ENCODE peak calls at places on chromosomes 12 and 14, in nine cellular contexts. V is activated CD8-positive, alpha-beta memory T cell treated with anti-CD3 and anti-CD28 coated beads for 1 hour; W is activated T-helper 1 cell treated with anti-CD3 and anti-CD28 coated beads, Interleukin-12 subunit alpha, Interleukin-12 subunit beta, Interleukin-2, Interleukin-4 antibody, amounts not matched to agents 30 ng/mL and 10 ng/mL and 1 ng/mL, durations not matched to agents 14 hours and 24 hours and 36 hours; B is stimulated activated CD4-positive, alpha-beta T cell treated with anti-CD3 and anti-CD28 coated beads, Interleukin-15, amount 100 ng/mL, for 1 hour; U is omental fat pad; P is COR-L47; C is GM12878; M is renal cortical epithelial cell; E is RWPE2. N is an unnamed sample.

GRCh38 chr14:92951912-92952471 is 29.0 kb downstream of the CHGA start:
- DNase-seq in E (no peak), M (peak), V (peak), U (peak), C (peak), P (peak), B (peak), W (peak), N (peak)

GRCh38 chr12:67759829-67760228 is 111.3 kb downstream of the DYRK2 start:
- DNase-seq in P (no peak), U (no peak), V (no peak), B (no peak), M (peak), E (no peak), C (no peak), W (no peak), N (no peak)

GRCh38 chr12:107992870-107993451 is 136.1 kb upstream of the WSCD2 start:
- DNase-seq in W (no peak), U (no peak), P (peak), E (no peak), V (no peak), M (peak), C (peak), B (no peak), N (no peak)

GRCh38 chr12:29838768-29839167 is 55.0 kb upstream of the TMTC1 start:
- DNase-seq in B (no peak), V (no peak), P (no peak), W (no peak), U (no peak), M (no peak), C (no peak), E (no peak), N (no peak)

GRCh38 chr14:94028450-94028826 is 2.3 kb downstream of the OTUB2 start:
- DNase-seq in B (no peak), U (no peak), V (no peak), W (peak), C (no peak), M (peak), P (peak), E (no peak), N (no peak)

GRCh38 chr14:30355431-30355913 is 203.5 kb upstream of the G2E3 start:
- DNase-seq in M (peak), W (no peak), B (no peak), P (no peak), C (peak), V (no peak), U (no peak), E (no peak), N (no peak)

GRCh38 chr14:75514673-75515630 is 7.3 kb upstream of the BATF start:
- DNase-seq in U (no peak), M (no peak), E (no peak), C (peak), P (no peak), W (no peak), B (peak), V (peak), N (peak)

GRCh38 chr14:21095430-21096205 is 2.8 kb downstream of the ZNF219 start:
- DNase-seq in V (no peak), B (no peak), U (no peak), M (no peak), C (no peak), P (no peak), W (no peak), E (no peak), N (no peak)

GRCh38 chr12:43978546-43978945 is 142.7 kb downstream of the TMEM117 start:
- DNase-seq in W (no peak), V (no peak), P (no peak), C (no peak), E (no peak), B (no peak), U (no peak), M (no peak), N (no peak)

GRCh38 chr12:131988054-131988796 is 38.5 kb downstream of the EP400 start:
- DNase-seq in C (no peak), U (no peak), V (no peak), E (no peak), P (no peak), M (no peak), W (no peak), B (no peak), N (no peak)

GRCh38 chr12:69007166-69007857 is 74.3 kb upstream of the CPM start:
- DNase-seq in U (no peak), M (peak), W (no peak), C (no peak), E (no peak), P (no peak), B (no peak), V (no peak), N (no peak)

GRCh38 chr12:121287267-121287954 is 9.1 kb downstream of the CAMKK2 start:
- DNase-seq in W (no peak), V (no peak), U (no peak), B (no peak), M (no peak), P (no peak), E (no peak), C (no peak), N (no peak)

GRCh38 chr14:23173039-23173438 is 10.4 kb downstream of the SLC7A8 start:
- DNase-seq in B (no peak), W (no peak), M (no peak), V (no peak), P (no peak), U (no peak), E (no peak), C (no peak), N (no peak)

GRCh38 chr12:31353730-31354708 is 28.1 kb upstream of the SINHCAF start:
- DNase-seq in C (no peak), E (no peak), B (no peak), M (no peak), W (no peak), V (no peak), U (no peak), P (no peak), N (no peak)

N was measured in KG1.